ENCODE peak calls at places on chromosomes 3 and 15, in nine cellular contexts. One of them, this sample, is unnamed.

GRCh38 chr15:25727867-25728600 is 135.1 kb downstream of the ATP10A start:
- DNase-seq in nucleus accumbens: no peak
- DNase-seq in nephron progenitor cell: no peak
- DNase-seq in activated CD4-positive, alpha-beta T cell treated with anti-CD3 and anti-CD28 coated beads, Interleukin-2, amount 10 ng/mL, durations not matched to agents 7 days and 5 days: no peak
- DNase-seq in iPS-NIHi11: no peak
- DNase-seq in WERI-Rb-1: no peak
- DNase-seq in NAMALWA: no peak
- DNase-seq in breast epithelium: no peak
- DNase-seq in GM13976: no peak
- DNase-seq in this sample: no peak

GRCh38 chr3:95343767-95344166 is 1280.9 kb downstream of the NSUN3 start:
- DNase-seq in nucleus accumbens: no peak
- DNase-seq in nephron progenitor cell: no peak
- DNase-seq in activated CD4-positive, alpha-beta T cell treated with anti-CD3 and anti-CD28 coated beads, Interleukin-2, amount 10 ng/mL, durations not matched to agents 7 days and 5 days: no peak
- DNase-seq in iPS-NIHi11: no peak
- DNase-seq in WERI-Rb-1: no peak
- DNase-seq in NAMALWA: no peak
- DNase-seq in breast epithelium: no peak
- DNase-seq in GM13976: no peak
- DNase-seq in this sample: no peak

GRCh38 chr15:70195808-70196304 is 98.1 kb upstream of the TLE3 start:
- DNase-seq in nucleus accumbens: peak
- DNase-seq in nephron progenitor cell: peak
- DNase-seq in activated CD4-positive, alpha-beta T cell treated with anti-CD3 and anti-CD28 coated beads, Interleukin-2, amount 10 ng/mL, durations not matched to agents 7 days and 5 days: no peak
- DNase-seq in iPS-NIHi11: peak
- DNase-seq in WERI-Rb-1: peak
- DNase-seq in NAMALWA: no peak
- DNase-seq in breast epithelium: peak
- DNase-seq in GM13976: no peak
- DNase-seq in this sample: no peak

GRCh38 chr3:162021206-162021605 is 524.6 kb downstream of the OTOL1 start:
- DNase-seq in nucleus accumbens: no peak
- DNase-seq in nephron progenitor cell: no peak
- DNase-seq in activated CD4-positive, alpha-beta T cell treated with anti-CD3 and anti-CD28 coated beads, Interleukin-2, amount 10 ng/mL, durations not matched to agents 7 days and 5 days: no peak
- DNase-seq in iPS-NIHi11: no peak
- DNase-seq in WERI-Rb-1: no peak
- DNase-seq in NAMALWA: no peak
- DNase-seq in breast epithelium: no peak
- DNase-seq in GM13976: no peak
- DNase-seq in this sample: no peak

GRCh38 chr15:81254277-81255265 is 57.9 kb downstream of the IL16 start:
- DNase-seq in nucleus accumbens: no peak
- DNase-seq in nephron progenitor cell: no peak
- DNase-seq in activated CD4-positive, alpha-beta T cell treated with anti-CD3 and anti-CD28 coated beads, Interleukin-2, amount 10 ng/mL, durations not matched to agents 7 days and 5 days: no peak
- DNase-seq in iPS-NIHi11: no peak
- DNase-seq in WERI-Rb-1: no peak
- DNase-seq in NAMALWA: no peak
- DNase-seq in breast epithelium: no peak
- DNase-seq in GM13976: no peak
- DNase-seq in this sample: no peak

GRCh38 chr3:127671523-127672428 is 976 bp upstream of the ABTB1 start:
- DNase-seq in nucleus accumbens: no peak
- DNase-seq in nephron progenitor cell: no peak
- DNase-seq in activated CD4-positive, alpha-beta T cell treated with anti-CD3 and anti-CD28 coated beads, Interleukin-2, amount 10 ng/mL, durations not matched to agents 7 days and 5 days: peak
- DNase-seq in iPS-NIHi11: peak
- DNase-seq in WERI-Rb-1: no peak
- DNase-seq in NAMALWA: peak
- DNase-seq in breast epithelium: peak
- DNase-seq in GM13976: peak
- DNase-seq in this sample: peak

GRCh38 chr3:147392083-147392916 is 14.0 kb downstream of the ZIC4 start:
- DNase-seq in nucleus accumbens: peak
- DNase-seq in nephron progenitor cell: peak
- DNase-seq in activated CD4-positive, alpha-beta T cell treated with anti-CD3 and anti-CD28 coated beads, Interleukin-2, amount 10 ng/mL, durations not matched to agents 7 days and 5 days: no peak
- DNase-seq in iPS-NIHi11: peak
- DNase-seq in WERI-Rb-1: peak
- DNase-seq in NAMALWA: no peak
- DNase-seq in breast epithelium: no peak
- DNase-seq in GM13976: no peak
- DNase-seq in this sample: peak

GRCh38 chr15:99918072-99918471 is 184.8 kb upstream of the LYSMD4 start:
- DNase-seq in nucleus accumbens: no peak
- DNase-seq in nephron progenitor cell: no peak
- DNase-seq in activated CD4-positive, alpha-beta T cell treated with anti-CD3 and anti-CD28 coated beads, Interleukin-2, amount 10 ng/mL, durations not matched to agents 7 days and 5 days: no peak
- DNase-seq in iPS-NIHi11: no peak
- DNase-seq in WERI-Rb-1: no peak
- DNase-seq in NAMALWA: no peak
- DNase-seq in breast epithelium: no peak
- DNase-seq in GM13976: no peak
- DNase-seq in this sample: no peak

GRCh38 chr3:55720614-55721013 is 233.5 kb upstream of the WNT5A start:
- DNase-seq in nucleus accumbens: no peak
- DNase-seq in nephron progenitor cell: no peak
- DNase-seq in activated CD4-positive, alpha-beta T cell treated with anti-CD3 and anti-CD28 coated beads, Interleukin-2, amount 10 ng/mL, durations not matched to agents 7 days and 5 days: no peak
- DNase-seq in iPS-NIHi11: no peak
- DNase-seq in WERI-Rb-1: no peak
- DNase-seq in NAMALWA: peak
- DNase-seq in breast epithelium: no peak
- DNase-seq in GM13976: peak
- DNase-seq in this sample: no peak

GRCh38 chr15:39608185-39608584 is 27.3 kb downstream of the THBS1 start:
- DNase-seq in nucleus accumbens: no peak
- DNase-seq in nephron progenitor cell: no peak
- DNase-seq in activated CD4-positive, alpha-beta T cell treated with anti-CD3 and anti-CD28 coated beads, Interleukin-2, amount 10 ng/mL, durations not matched to agents 7 days and 5 days: no peak
- DNase-seq in iPS-NIHi11: no peak
- DNase-seq in WERI-Rb-1: no peak
- DNase-seq in NAMALWA: no peak
- DNase-seq in breast epithelium: no peak
- DNase-seq in GM13976: no peak
- DNase-seq in this sample: no peak

GRCh38 chr3:72335458-72336050 is 512.7 kb downstream of the SHQ1 start:
- DNase-seq in nucleus accumbens: no peak
- DNase-seq in nephron progenitor cell: no peak
- DNase-seq in activated CD4-positive, alpha-beta T cell treated with anti-CD3 and anti-CD28 coated beads, Interleukin-2, amount 10 ng/mL, durations not matched to agents 7 days and 5 days: no peak
- DNase-seq in iPS-NIHi11: no peak
- DNase-seq in WERI-Rb-1: no peak
- DNase-seq in NAMALWA: no peak
- DNase-seq in breast epithelium: no peak
- DNase-seq in GM13976: no peak
- DNase-seq in this sample: no peak

GRCh38 chr3:188037116-188037718 is 116.7 kb upstream of the LPP start:
- DNase-seq in nucleus accumbens: no peak
- DNase-seq in nephron progenitor cell: peak
- DNase-seq in activated CD4-positive, alpha-beta T cell treated with anti-CD3 and anti-CD28 coated beads, Interleukin-2, amount 10 ng/mL, durations not matched to agents 7 days and 5 days: no peak
- DNase-seq in iPS-NIHi11: no peak
- DNase-seq in WERI-Rb-1: peak
- DNase-seq in NAMALWA: no peak
- DNase-seq in breast epithelium: no peak
- DNase-seq in GM13976: no peak
- DNase-seq in this sample: peak

GRCh38 chr15:63997715-63998442 is 48.4 kb downstream of the DAPK2 start:
- DNase-seq in nucleus accumbens: no peak
- DNase-seq in nephron progenitor cell: no peak
- DNase-seq in activated CD4-positive, alpha-beta T cell treated with anti-CD3 and anti-CD28 coated beads, Interleukin-2, amount 10 ng/mL, durations not matched to agents 7 days and 5 days: no peak
- DNase-seq in iPS-NIHi11: no peak
- DNase-seq in WERI-Rb-1: no peak
- DNase-seq in NAMALWA: no peak
- DNase-seq in breast epithelium: no peak
- DNase-seq in GM13976: no peak
- DNase-seq in this sample: no peak

This sample was measured in endothelial cell.